ENCODE peak calls at places on chromosomes 7 and 10, in eight cellular contexts. One of them, this sample, is unnamed.

GRCh38 chr10:3010327-3010726 is 57.0 kb upstream of the PFKP start:
- DNase-seq in NCI-H774: no peak
- DNase-seq in SK-MEL-5: no peak
- DNase-seq in CD8-positive, alpha-beta T cell: no peak
- DNase-seq in non-pigmented ciliary epithelial cell: no peak
- DNase-seq in H9: no peak
- DNase-seq in kidney glomerular epithelial cell: no peak
- DNase-seq in posterior vena cava: no peak
- DNase-seq in this sample: no peak

GRCh38 chr10:132229834-132230556 is 43.2 kb downstream of the DPYSL4 start:
- DNase-seq in NCI-H774: no peak
- DNase-seq in SK-MEL-5: no peak
- DNase-seq in CD8-positive, alpha-beta T cell: peak
- DNase-seq in non-pigmented ciliary epithelial cell: no peak
- DNase-seq in H9: no peak
- DNase-seq in kidney glomerular epithelial cell: no peak
- DNase-seq in posterior vena cava: no peak
- DNase-seq in this sample: peak

GRCh38 chr7:54833021-54833467 is 74.0 kb upstream of the SEC61G start:
- DNase-seq in NCI-H774: no peak
- DNase-seq in SK-MEL-5: no peak
- DNase-seq in CD8-positive, alpha-beta T cell: no peak
- DNase-seq in non-pigmented ciliary epithelial cell: no peak
- DNase-seq in H9: no peak
- DNase-seq in kidney glomerular epithelial cell: peak
- DNase-seq in posterior vena cava: no peak
- DNase-seq in this sample: no peak

GRCh38 chr7:27424749-27425148 is 182.1 kb downstream of the EVX1 start:
- DNase-seq in NCI-H774: no peak
- DNase-seq in SK-MEL-5: no peak
- DNase-seq in CD8-positive, alpha-beta T cell: no peak
- DNase-seq in non-pigmented ciliary epithelial cell: no peak
- DNase-seq in H9: no peak
- DNase-seq in kidney glomerular epithelial cell: no peak
- DNase-seq in posterior vena cava: no peak
- DNase-seq in this sample: no peak

GRCh38 chr10:118958984-118959916 is 70.3 kb upstream of the NANOS1 start:
- DNase-seq in NCI-H774: no peak
- DNase-seq in SK-MEL-5: peak
- DNase-seq in CD8-positive, alpha-beta T cell: no peak
- DNase-seq in non-pigmented ciliary epithelial cell: no peak
- DNase-seq in H9: peak
- DNase-seq in kidney glomerular epithelial cell: no peak
- DNase-seq in posterior vena cava: peak
- DNase-seq in this sample: no peak

GRCh38 chr7:55587687-55588378 is 15.5 kb upstream of the VOPP1 start:
- DNase-seq in NCI-H774: no peak
- DNase-seq in SK-MEL-5: no peak
- DNase-seq in CD8-positive, alpha-beta T cell: no peak
- DNase-seq in non-pigmented ciliary epithelial cell: no peak
- DNase-seq in H9: peak
- DNase-seq in kidney glomerular epithelial cell: no peak
- DNase-seq in posterior vena cava: no peak
- DNase-seq in this sample: no peak

GRCh38 chr7:2019693-2020511 is 212.8 kb downstream of the MAD1L1 start:
- DNase-seq in NCI-H774: no peak
- DNase-seq in SK-MEL-5: no peak
- DNase-seq in CD8-positive, alpha-beta T cell: peak
- DNase-seq in non-pigmented ciliary epithelial cell: peak
- DNase-seq in H9: no peak
- DNase-seq in kidney glomerular epithelial cell: no peak
- DNase-seq in posterior vena cava: peak
- DNase-seq in this sample: peak

GRCh38 chr10:73095479-73096021 is 1.1 kb downstream of the P4HA1 start:
- DNase-seq in NCI-H774: no peak
- DNase-seq in SK-MEL-5: peak
- DNase-seq in CD8-positive, alpha-beta T cell: no peak
- DNase-seq in non-pigmented ciliary epithelial cell: no peak
- DNase-seq in H9: no peak
- DNase-seq in kidney glomerular epithelial cell: peak
- DNase-seq in posterior vena cava: peak
- DNase-seq in this sample: peak

GRCh38 chr10:77253037-77253436 is 384.6 kb downstream of the KCNMA1 start:
- DNase-seq in NCI-H774: no peak
- DNase-seq in SK-MEL-5: no peak
- DNase-seq in CD8-positive, alpha-beta T cell: no peak
- DNase-seq in non-pigmented ciliary epithelial cell: no peak
- DNase-seq in H9: no peak
- DNase-seq in kidney glomerular epithelial cell: no peak
- DNase-seq in posterior vena cava: no peak
- DNase-seq in this sample: no peak

GRCh38 chr7:37536706-37537105 is 88.0 kb upstream of the ELMO1 start:
- DNase-seq in NCI-H774: no peak
- DNase-seq in SK-MEL-5: no peak
- DNase-seq in CD8-positive, alpha-beta T cell: no peak
- DNase-seq in non-pigmented ciliary epithelial cell: no peak
- DNase-seq in H9: no peak
- DNase-seq in kidney glomerular epithelial cell: no peak
- DNase-seq in posterior vena cava: no peak
- DNase-seq in this sample: no peak

GRCh38 chr7:36984710-36985308 is 260.5 kb upstream of the AOAH start:
- DNase-seq in NCI-H774: no peak
- DNase-seq in SK-MEL-5: no peak
- DNase-seq in CD8-positive, alpha-beta T cell: no peak
- DNase-seq in non-pigmented ciliary epithelial cell: no peak
- DNase-seq in H9: no peak
- DNase-seq in kidney glomerular epithelial cell: no peak
- DNase-seq in posterior vena cava: no peak
- DNase-seq in this sample: no peak

GRCh38 chr7:92809397-92810241 is 26.8 kb downstream of the CDK6 start:
- DNase-seq in NCI-H774: no peak
- DNase-seq in SK-MEL-5: peak
- DNase-seq in CD8-positive, alpha-beta T cell: peak
- DNase-seq in non-pigmented ciliary epithelial cell: peak
- DNase-seq in H9: peak
- DNase-seq in kidney glomerular epithelial cell: peak
- DNase-seq in posterior vena cava: no peak
- DNase-seq in this sample: peak

GRCh38 chr10:119358140-119358512 is 150.8 kb downstream of the GRK5 start:
- DNase-seq in NCI-H774: no peak
- DNase-seq in SK-MEL-5: no peak
- DNase-seq in CD8-positive, alpha-beta T cell: no peak
- DNase-seq in non-pigmented ciliary epithelial cell: no peak
- DNase-seq in H9: no peak
- DNase-seq in kidney glomerular epithelial cell: no peak
- DNase-seq in posterior vena cava: no peak
- DNase-seq in this sample: no peak

GRCh38 chr7:105444342-105444938 is 55.7 kb upstream of the SRPK2 start:
- DNase-seq in NCI-H774: no peak
- DNase-seq in SK-MEL-5: no peak
- DNase-seq in CD8-positive, alpha-beta T cell: no peak
- DNase-seq in non-pigmented ciliary epithelial cell: no peak
- DNase-seq in H9: no peak
- DNase-seq in kidney glomerular epithelial cell: no peak
- DNase-seq in posterior vena cava: no peak
- DNase-seq in this sample: no peak

GRCh38 chr7:107614425-107614824 is 34.4 kb downstream of the BCAP29 start:
- DNase-seq in NCI-H774: no peak
- DNase-seq in SK-MEL-5: no peak
- DNase-seq in CD8-positive, alpha-beta T cell: no peak
- DNase-seq in non-pigmented ciliary epithelial cell: no peak
- DNase-seq in H9: no peak
- DNase-seq in kidney glomerular epithelial cell: no peak
- DNase-seq in posterior vena cava: no peak
- DNase-seq in this sample: no peak

GRCh38 chr7:1926908-1927306 is 256.8 kb downstream of the ELFN1 start:
- DNase-seq in NCI-H774: peak
- DNase-seq in SK-MEL-5: no peak
- DNase-seq in CD8-positive, alpha-beta T cell: peak
- DNase-seq in non-pigmented ciliary epithelial cell: no peak
- DNase-seq in H9: no peak
- DNase-seq in kidney glomerular epithelial cell: no peak
- DNase-seq in posterior vena cava: no peak
- DNase-seq in this sample: no peak

GRCh38 chr10:70174058-70174741 is 3.9 kb upstream of the SAR1A start:
- DNase-seq in NCI-H774: no peak
- DNase-seq in SK-MEL-5: no peak
- DNase-seq in CD8-positive, alpha-beta T cell: peak
- DNase-seq in non-pigmented ciliary epithelial cell: no peak
- DNase-seq in H9: no peak
- DNase-seq in kidney glomerular epithelial cell: no peak
- DNase-seq in posterior vena cava: no peak
- DNase-seq in this sample: no peak

GRCh38 chr7:123557631-123558505 is at the start of gene NDUFA5:
- DNase-seq in NCI-H774: peak
- DNase-seq in SK-MEL-5: peak
- DNase-seq in CD8-positive, alpha-beta T cell: peak
- DNase-seq in non-pigmented ciliary epithelial cell: peak
- DNase-seq in H9: peak
- DNase-seq in kidney glomerular epithelial cell: peak
- DNase-seq in posterior vena cava: peak
- DNase-seq in this sample: peak

GRCh38 chr10:79322616-79323566 is 24.4 kb upstream of the PPIF start:
- DNase-seq in NCI-H774: no peak
- DNase-seq in SK-MEL-5: no peak
- DNase-seq in CD8-positive, alpha-beta T cell: peak
- DNase-seq in non-pigmented ciliary epithelial cell: no peak
- DNase-seq in H9: no peak
- DNase-seq in kidney glomerular epithelial cell: no peak
- DNase-seq in posterior vena cava: peak
- DNase-seq in this sample: peak

GRCh38 chr10:27742195-27742925 is 3.3 kb downstream of the MKX start:
- DNase-seq in NCI-H774: peak
- DNase-seq in SK-MEL-5: peak
- DNase-seq in CD8-positive, alpha-beta T cell: peak
- DNase-seq in non-pigmented ciliary epithelial cell: peak
- DNase-seq in H9: peak
- DNase-seq in kidney glomerular epithelial cell: peak
- DNase-seq in posterior vena cava: peak
- DNase-seq in this sample: peak

GRCh38 chr7:39651262-39651661 is 27.9 kb downstream of the RALA start:
- DNase-seq in NCI-H774: no peak
- DNase-seq in SK-MEL-5: peak
- DNase-seq in CD8-positive, alpha-beta T cell: no peak
- DNase-seq in non-pigmented ciliary epithelial cell: peak
- DNase-seq in H9: no peak
- DNase-seq in kidney glomerular epithelial cell: no peak
- DNase-seq in posterior vena cava: no peak
- DNase-seq in this sample: no peak

GRCh38 chr10:100620087-100620835 is 84.5 kb downstream of the HIF1AN start:
- DNase-seq in NCI-H774: no peak
- DNase-seq in SK-MEL-5: no peak
- DNase-seq in CD8-positive, alpha-beta T cell: no peak
- DNase-seq in non-pigmented ciliary epithelial cell: no peak
- DNase-seq in H9: no peak
- DNase-seq in kidney glomerular epithelial cell: no peak
- DNase-seq in posterior vena cava: peak
- DNase-seq in this sample: no peak

GRCh38 chr10:14564268-14564744 is 210.4 kb downstream of the FAM107B start:
- DNase-seq in NCI-H774: no peak
- DNase-seq in SK-MEL-5: no peak
- DNase-seq in CD8-positive, alpha-beta T cell: peak
- DNase-seq in non-pigmented ciliary epithelial cell: no peak
- DNase-seq in H9: no peak
- DNase-seq in kidney glomerular epithelial cell: peak
- DNase-seq in posterior vena cava: no peak
- DNase-seq in this sample: no peak